ENCODE peak calls at places on chromosomes 6 and 20, in eight cellular contexts. C, N, H, P, D, T, Q and R are unnamed samples.

GRCh38 chr6:26122402-26122792 is 35.2 kb downstream of the HFE start:
- DNase-seq in C (no peak), N (no peak), H (no peak), P (no peak), D (no peak), T (peak; percentile 61), Q (no peak), R (no peak)

GRCh38 chr20:60572991-60573390 is 614.8 kb downstream of the CDH26 start:
- DNase-seq in C (no peak), N (no peak), H (no peak), P (peak; percentile 19), D (no peak), T (no peak), Q (no peak), R (no peak)

GRCh38 chr20:46803446-46804020 is 91.1 kb upstream of the EYA2 start:
- DNase-seq in C (no peak), N (no peak), H (no peak), P (no peak), D (no peak), T (no peak), Q (no peak), R (no peak)

GRCh38 chr20:47315339-47315662 is 41.2 kb downstream of the ZMYND8 start:
- DNase-seq in C (peak; percentile 34), N (peak; percentile 49), H (peak; percentile 60), P (no peak), D (peak; percentile 36), T (no peak), Q (no peak), R (no peak)

GRCh38 chr6:105164418-105164817 is 15.4 kb downstream of the POPDC3 start:
- DNase-seq in C (no peak), N (peak; percentile 65), H (peak; percentile 78), P (peak; percentile 55), D (no peak), T (peak; percentile 17), Q (no peak), R (peak; percentile 40)

GRCh38 chr20:25310921-25311728 is 63.2 kb downstream of the PYGB start:
- DNase-seq in C (peak; percentile 81), N (peak; percentile 64), H (no peak), P (no peak), D (no peak), T (peak; percentile 92), Q (no peak), R (peak; percentile 44)

GRCh38 chr6:3538536-3538935 is 81.7 kb upstream of the SLC22A23 start:
- DNase-seq in C (no peak), N (no peak), H (no peak), P (no peak), D (no peak), T (no peak), Q (no peak), R (no peak)

GRCh38 chr20:49573900-49574416 is 6.0 kb upstream of the PTGIS start:
- DNase-seq in C (peak; percentile 78), N (peak; percentile 79), H (no peak), P (no peak), D (no peak), T (peak; percentile 87), Q (no peak), R (no peak)

GRCh38 chr6:12421596-12421995 is 131.4 kb downstream of the EDN1 start:
- DNase-seq in C (no peak), N (no peak), H (no peak), P (no peak), D (no peak), T (peak; percentile 31), Q (no peak), R (no peak)

GRCh38 chr6:52187098-52187497 is 923 bp downstream of the IL17A start:
- DNase-seq in C (no peak), N (no peak), H (no peak), P (no peak), D (no peak), T (no peak), Q (no peak), R (no peak)

GRCh38 chr20:42379385-42379784 is 761.2 kb upstream of the CHD6 start:
- DNase-seq in C (no peak), N (no peak), H (no peak), P (no peak), D (no peak), T (no peak), Q (no peak), R (no peak)

GRCh38 chr20:61370841-61371303 is 118.8 kb downstream of the CDH4 start:
- DNase-seq in C (no peak), N (no peak), H (no peak), P (peak; percentile 33), D (no peak), T (no peak), Q (no peak), R (no peak)

GRCh38 chr6:44920952-44921491 is 407.1 kb upstream of the RUNX2 start:
- DNase-seq in C (no peak), N (no peak), H (no peak), P (no peak), D (no peak), T (peak; percentile 10), Q (no peak), R (no peak)

GRCh38 chr6:18047406-18047805 is 60.0 kb upstream of the KIF13A start:
- DNase-seq in C (peak; percentile 41), N (peak; percentile 60), H (peak; percentile 96), P (no peak), D (no peak), T (peak; percentile 16), Q (peak; percentile 18), R (no peak)

GRCh38 chr6:145025488-145025887 is 709.8 kb downstream of the EPM2A start:
- DNase-seq in C (no peak), N (no peak), H (no peak), P (no peak), D (peak; percentile 65), T (no peak), Q (no peak), R (no peak)

GRCh38 chr6:125299257-125299656 is 2.5 kb downstream of the HDDC2 start:
- DNase-seq in C (no peak), N (no peak), H (no peak), P (no peak), D (no peak), T (no peak), Q (no peak), R (no peak)